ENCODE peak calls at places on chromosomes 11 and 22, in four cellular contexts. J is K562, N is GM23338, S is A549. D is an unnamed sample.

GRCh38 chr22:40289991-40290459 is 56.3 kb upstream of the ADSL start:
- DNase-seq in J (no peak), N (no peak), S (no peak), D (peak)

GRCh38 chr11:83097671-83098070 is 26.0 kb upstream of the RAB30 start:
- DNase-seq in J (no peak), N (no peak), S (no peak), D (no peak)

GRCh38 chr22:45296628-45297297 is 12.0 kb downstream of the UPK3A start:
- DNase-seq in J (no peak), N (no peak), S (no peak), D (no peak)

GRCh38 chr11:9606799-9607510 is 33.5 kb downstream of the WEE1 start:
- DNase-seq in J (no peak), N (peak), S (peak), D (no peak)

GRCh38 chr11:94025695-94026394 is 4.7 kb downstream of the HEPHL1 start:
- DNase-seq in J (no peak), N (no peak), S (no peak), D (no peak)

GRCh38 chr11:130008326-130008725 is 5.7 kb upstream of the PRDM10 start:
- DNase-seq in J (no peak), N (no peak), S (no peak), D (no peak)

GRCh38 chr22:36362077-36362476 is 25.7 kb downstream of the MYH9 start:
- DNase-seq in J (no peak), N (no peak), S (no peak), D (no peak)

GRCh38 chr22:29072979-29073617 is at the start of gene KREMEN1:
- DNase-seq in J (no peak), N (no peak), S (no peak), D (no peak)

GRCh38 chr22:37818397-37819099 is 4.6 kb upstream of the GALR3 start:
- DNase-seq in J (no peak), N (peak), S (no peak), D (no peak)

GRCh38 chr22:21446128-21446826 is 20.9 kb upstream of the TMEM191C start:
- DNase-seq in J (no peak), N (no peak), S (no peak), D (no peak)

DNA sequence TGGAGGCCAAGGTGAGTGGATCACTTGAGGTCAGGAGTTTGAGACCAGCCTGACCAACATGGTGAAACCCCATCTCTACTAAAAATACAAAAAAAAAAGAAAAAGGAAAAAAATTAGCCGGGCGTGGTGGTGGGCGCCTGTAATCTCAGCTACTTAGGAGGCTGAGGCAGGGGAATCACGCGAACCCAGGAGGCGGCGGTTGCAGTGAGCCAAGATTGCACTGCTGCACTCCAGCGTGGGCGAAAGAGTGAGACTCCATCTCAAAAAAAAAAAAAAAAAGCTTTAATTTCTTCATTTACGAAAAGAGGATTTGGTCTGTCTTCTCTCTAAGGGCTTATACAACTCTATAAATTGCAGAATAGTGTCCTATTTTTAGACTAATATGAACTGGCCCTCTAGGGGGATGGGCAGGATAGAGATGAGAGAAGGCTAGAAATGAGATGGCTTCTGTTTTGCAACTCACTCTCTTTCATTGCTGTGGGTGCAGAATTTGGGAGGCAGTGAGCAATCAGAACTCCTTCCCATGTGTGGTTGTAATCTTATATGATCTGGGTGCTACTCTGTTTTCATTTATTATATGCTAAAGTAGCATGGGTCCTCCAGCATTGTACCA is 11.3 kb downstream of the MAML2 start:
- DNase-seq in J (no peak), N (no peak), S (no peak), D (no peak)
- TF ChIP-seq JUNB in J (no peak), N (no peak), S (no peak), D (peak)

GRCh38 chr11:125072210-125072960 is 9.3 kb downstream of the SLC37A2 start:
- DNase-seq in J (no peak), N (no peak), S (no peak), D (peak)
- TF ChIP-seq JUNB in J (no peak), N (no peak), S (no peak), D (no peak)

GRCh38 chr22:20206709-20207215 is 55.9 kb upstream of the CCDC188 start:
- DNase-seq in J (peak), N (no peak), S (peak), D (no peak)
- TF ChIP-seq JUNB in J (no peak), N (no peak), S (no peak), D (no peak)

DNA sequence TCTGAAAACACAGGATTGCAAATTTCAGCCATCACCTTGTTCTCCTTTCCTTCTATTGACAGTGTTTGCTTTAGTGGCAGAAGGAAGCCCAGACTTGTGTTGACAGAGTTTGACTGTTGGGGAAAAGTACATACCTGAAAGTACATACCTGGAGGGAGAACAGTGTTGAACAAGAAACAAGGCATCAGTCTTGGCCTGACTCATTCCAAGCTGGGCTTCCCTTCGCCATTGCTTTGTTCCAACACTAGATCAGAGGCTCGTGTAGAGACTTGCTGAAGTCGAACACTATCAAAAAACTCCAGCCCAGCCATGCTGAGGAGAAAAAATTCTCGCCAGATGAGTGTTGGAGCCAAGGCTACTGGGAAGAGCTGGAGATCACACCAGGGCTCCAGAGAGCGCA is 133.4 kb downstream of the BBOX1 start:
- DNase-seq in J (no peak), N (no peak), S (no peak), D (no peak)
- TF ChIP-seq JUNB in J (no peak), N (no peak), S (no peak), D (no peak)

DNA sequence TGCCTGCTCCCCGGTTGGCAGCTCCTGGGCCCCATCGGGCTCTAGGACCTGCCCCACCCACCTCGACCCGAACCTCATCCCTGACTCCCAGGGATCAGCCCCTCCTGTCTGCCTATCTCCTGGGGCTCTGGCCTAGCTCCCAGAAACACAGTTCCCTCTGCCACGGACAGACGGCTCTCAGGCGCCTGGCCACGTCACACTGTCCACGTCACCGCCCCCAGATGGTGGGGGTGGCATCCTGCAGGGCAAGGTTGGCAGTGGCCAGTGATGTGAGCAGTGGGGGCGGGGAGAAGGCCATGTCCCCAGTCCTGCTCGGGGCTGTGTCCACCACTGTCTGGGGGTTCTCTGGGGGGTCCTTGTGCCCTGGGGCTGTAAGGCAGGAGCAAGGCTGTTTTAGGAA is 29.2 kb downstream of the SYT7 start:
- DNase-seq in J (no peak), N (no peak), S (peak), D (no peak)
- TF ChIP-seq JUNB in J (no peak), N (no peak), S (no peak), D (no peak)

GRCh38 chr11:362642-363442 is 6.5 kb upstream of the B4GALNT4 start:
- DNase-seq in J (no peak), N (no peak), S (no peak), D (no peak)
- TF ChIP-seq JUNB in J (no peak), N (no peak), S (no peak), D (no peak)

GRCh38 chr11:78741794-78742193 is 167.1 kb upstream of the NARS2 start:
- DNase-seq in J (no peak), N (no peak), S (no peak), D (no peak)

GRCh38 chr11:78740175-78741161 is 165.8 kb upstream of the NARS2 start:
- DNase-seq in J (peak), N (no peak), S (no peak), D (no peak)

GRCh38 chr11:78744949-78745348 is 170.3 kb upstream of the NARS2 start:
- DNase-seq in J (no peak), N (no peak), S (no peak), D (no peak)

GRCh38 chr11:78744202-78744601 is 169.5 kb upstream of the NARS2 start:
- DNase-seq in J (no peak), N (no peak), S (no peak), D (no peak)

GRCh38 chr11:78742430-78742829 is 167.8 kb upstream of the NARS2 start:
- DNase-seq in J (no peak), N (no peak), S (no peak), D (no peak)
- TF ChIP-seq JUNB in J (no peak), N (no peak), S (no peak), D (no peak)

D was measured in GM12878.